ENCODE peak calls at places on chromosomes 2 and 18, in eight cellular contexts. F is tibial artery; Y is epithelial cell of esophagus; U is mesendoderm; O is cardiac fibroblast; Q is CD8-positive, alpha-beta memory T cell; M is GM23248; Z is pancreas. N is an unnamed sample.

GRCh38 chr2:204566439-204566838 is 21.2 kb downstream of the PARD3B start:
- DNase-seq in F (no peak), Y (no peak), U (no peak), O (no peak), Q (no peak), M (peak; percentile 17), Z (no peak), N (no peak)

GRCh38 chr18:70380915-70381896 is 92.4 kb downstream of the SOCS6 start:
- DNase-seq in F (no peak), Y (peak; percentile 55), U (peak; percentile 47), O (no peak), Q (no peak), M (no peak), Z (peak; percentile 52), N (no peak)

GRCh38 chr2:208373460-208374089 is 33.0 kb upstream of the PTH2R start:
- DNase-seq in F (no peak), Y (peak; percentile 61), U (peak; percentile 70), O (peak; percentile 70), Q (peak; percentile 53), M (peak; percentile 58), Z (peak; percentile 56), N (peak; percentile 76)

GRCh38 chr2:28663359-28663758 is 88.3 kb upstream of the PPP1CB start:
- DNase-seq in F (no peak), Y (peak; percentile 40), U (no peak), O (peak; percentile 81), Q (no peak), M (peak; percentile 78), Z (no peak), N (peak; percentile 74)

GRCh38 chr2:10948165-10948564 is 36.4 kb downstream of the KCNF1 start:
- DNase-seq in F (no peak), Y (no peak), U (no peak), O (no peak), Q (no peak), M (no peak), Z (no peak), N (no peak)

GRCh38 chr18:25253779-25254178 is 98.2 kb downstream of the ZNF521 start:
- DNase-seq in F (no peak), Y (no peak), U (no peak), O (no peak), Q (no peak), M (peak; percentile 40), Z (no peak), N (peak; percentile 20)

GRCh38 chr2:177758591-177759371 is 313.8 kb downstream of the PDE11A start:
- DNase-seq in F (no peak), Y (peak; percentile 42), U (peak; percentile 80), O (peak; percentile 48), Q (no peak), M (peak; percentile 76), Z (no peak), N (peak; percentile 66)

GRCh38 chr2:236054125-236054524 is 114.1 kb downstream of the GBX2 start:
- DNase-seq in F (no peak), Y (no peak), U (no peak), O (no peak), Q (no peak), M (peak; percentile 48), Z (no peak), N (peak; percentile 3)

GRCh38 chr2:6966541-6966940 is 49.3 kb downstream of the RNF144A start:
- DNase-seq in F (no peak), Y (no peak), U (no peak), O (no peak), Q (no peak), M (no peak), Z (no peak), N (no peak)

GRCh38 chr2:199973703-199974102 is 18.3 kb downstream of the MAIP1 start:
- DNase-seq in F (no peak), Y (peak; percentile 52), U (peak; percentile 66), O (peak; percentile 68), Q (no peak), M (peak; percentile 80), Z (no peak), N (peak; percentile 77)

GRCh38 chr2:213252206-213252605 is 32.1 kb upstream of the SPAG16 start:
- DNase-seq in F (no peak), Y (no peak), U (no peak), O (no peak), Q (no peak), M (no peak), Z (no peak), N (no peak)

GRCh38 chr18:62201870-62202269 is 14.8 kb downstream of the RELCH start:
- DNase-seq in F (no peak), Y (peak; percentile 89), U (no peak), O (no peak), Q (no peak), M (no peak), Z (no peak), N (no peak)

GRCh38 chr2:19274439-19274838 is 84.0 kb downstream of the OSR1 start:
- DNase-seq in F (no peak), Y (no peak), U (no peak), O (no peak), Q (no peak), M (no peak), Z (no peak), N (peak; percentile 14)

GRCh38 chr2:173355866-173356508 is 1.3 kb downstream of the CDCA7 start:
- DNase-seq in F (no peak), Y (peak; percentile 92), U (no peak), O (no peak), Q (no peak), M (peak; percentile 4), Z (no peak), N (no peak)
- H3K4me3 ChIP-seq in F (peak overlapping the region; percentile 49), Y (peak overlapping the region; percentile 75), U (peak overlapping the region; percentile 58), O (peak overlapping the region; percentile 69), Q (peak overlapping the region; percentile 51), M (peak overlapping the region; percentile 76), Z (peak overlapping the region; percentile 63), N (peak overlapping the region; percentile 78)

GRCh38 chr2:101545940-101546339 is 71.0 kb upstream of the RFX8 start:
- DNase-seq in F (no peak), Y (no peak), U (no peak), O (no peak), Q (no peak), M (no peak), Z (no peak), N (no peak)

GRCh38 chr2:101538076-101538475 is 63.2 kb upstream of the RFX8 start:
- DNase-seq in F (no peak), Y (no peak), U (no peak), O (no peak), Q (no peak), M (no peak), Z (no peak), N (no peak)

GRCh38 chr2:101546376-101547058 is 71.6 kb upstream of the RFX8 start:
- DNase-seq in F (no peak), Y (peak; percentile 67), U (no peak), O (peak; percentile 61), Q (no peak), M (peak; percentile 80), Z (no peak), N (peak; percentile 60)

DNA sequence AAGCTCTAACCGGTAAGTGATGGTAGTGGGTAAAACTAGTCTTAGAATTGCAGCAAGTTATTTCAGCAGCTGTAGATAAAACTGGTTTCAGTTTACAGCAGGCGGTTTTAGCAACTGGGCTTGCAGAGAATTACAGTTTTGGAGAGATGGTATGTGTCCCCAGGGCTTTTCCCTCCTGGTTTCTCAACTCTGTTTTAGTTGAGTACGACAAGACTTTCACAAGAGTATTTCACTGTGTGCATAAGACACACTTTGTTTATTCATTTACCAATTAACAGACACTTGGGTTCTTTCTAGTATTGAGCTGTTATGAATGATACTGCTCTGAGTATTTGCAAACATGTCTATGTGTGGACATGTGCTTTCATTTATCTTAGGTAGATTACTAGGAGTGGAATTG is 65.6 kb upstream of the RFX8 start:
- DNase-seq in F (no peak), Y (peak; percentile 60), U (no peak), O (peak; percentile 80), Q (no peak), M (peak; percentile 77), Z (no peak), N (peak; percentile 83)
- H3K4me3 ChIP-seq in F (no peak overlapping the region), Y (no peak overlapping the region), U (no peak overlapping the region), O (no peak overlapping the region), Q (no peak overlapping the region), M (peak overlapping the region; percentile 23), Z (no peak overlapping the region), N (no peak overlapping the region)

DNA sequence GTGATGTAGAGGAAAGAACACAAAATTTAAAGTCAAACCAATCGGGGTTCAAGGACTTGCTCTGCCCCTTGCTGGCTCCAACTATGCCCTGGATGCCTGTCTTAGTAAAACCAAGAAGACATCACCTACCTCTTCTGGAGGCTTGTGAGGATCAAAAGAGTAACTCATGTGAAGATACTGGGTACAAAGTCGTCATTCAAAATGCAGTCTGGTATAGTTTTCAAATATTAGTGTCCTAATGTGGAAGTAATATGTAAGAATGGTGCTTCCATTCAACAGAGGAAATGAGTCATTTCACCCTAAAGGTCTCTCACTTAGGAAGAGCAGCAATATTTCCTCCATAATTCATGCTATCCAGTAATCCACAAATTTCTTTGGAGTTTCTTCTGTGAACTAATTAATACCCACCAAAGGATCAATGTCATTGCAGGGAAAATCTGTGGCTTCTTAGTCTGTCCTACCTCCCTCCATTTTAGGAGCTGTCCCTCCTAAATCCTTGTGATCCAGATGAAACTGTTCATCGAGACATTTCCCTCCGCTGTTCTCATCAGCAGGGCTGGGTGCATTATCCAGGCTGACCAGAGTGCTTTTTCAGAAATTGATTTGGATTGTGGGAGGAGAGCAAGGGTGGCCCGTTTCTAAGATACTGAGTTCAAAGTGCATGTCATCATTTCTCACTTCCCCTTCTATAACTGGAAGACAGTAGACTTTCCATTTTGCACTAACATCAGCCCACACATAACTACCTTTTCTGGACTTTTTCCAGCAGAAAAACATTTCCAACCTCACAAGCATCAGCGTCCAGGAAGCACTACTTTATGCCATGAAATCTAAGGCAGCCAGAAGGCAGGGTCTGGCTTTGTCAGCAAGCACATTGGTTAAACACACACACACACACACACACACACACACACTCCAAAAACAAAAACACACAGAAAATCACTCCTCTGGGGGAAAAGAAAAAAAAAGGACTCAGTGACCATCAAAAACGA is 94.3 kb downstream of the ANKRD44 start:
- DNase-seq in F (no peak), Y (peak; percentile 36), U (no peak), O (peak; percentile 54), Q (no peak), M (peak; percentile 39), Z (no peak), N (no peak)
- H3K4me3 ChIP-seq in F (no peak overlapping the region), Y (no peak overlapping the region), U (no peak overlapping the region), O (no peak overlapping the region), Q (peak overlapping the region; percentile 28), M (no peak overlapping the region), Z (no peak overlapping the region), N (no peak overlapping the region)

GRCh38 chr2:108988796-108989713 is at the start of gene EDAR:
- DNase-seq in F (no peak), Y (peak; percentile 77), U (peak; percentile 87), O (peak; percentile 16), Q (no peak), M (peak; percentile 29), Z (peak; percentile 64), N (no peak)
- H3K4me3 ChIP-seq in F (no peak within 1 kb of the TSS), Y (peak within 1 kb of the TSS; percentile 47), U (no peak within 1 kb of the TSS), O (no peak within 1 kb of the TSS), Q (peak within 1 kb of the TSS; percentile 66), M (no peak within 1 kb of the TSS), Z (peak within 1 kb of the TSS; percentile 24), N (no peak within 1 kb of the TSS)

N was measured in fibroblast of the aortic adventitia.